ENCODE peak calls at places on chromosomes 11 and 22, in ten cellular contexts. One of them, this sample, is unnamed.

GRCh38 chr11:96154802-96155520 is 188.0 kb downstream of the MAML2 start:
- DNase-seq in H1: no peak
- DNase-seq in transverse colon: no peak
- DNase-seq in stomach: no peak
- DNase-seq in ovary: peak; percentile 39
- DNase-seq in suprapubic skin: no peak
- DNase-seq in heart left ventricle: no peak
- DNase-seq in lower leg skin: no peak
- DNase-seq in HCT116: no peak
- DNase-seq in tibial nerve: no peak
- DNase-seq in this sample: no peak

GRCh38 chr22:48874956-48875355 is 952.7 kb downstream of the BRD1 start:
- DNase-seq in H1: no peak
- DNase-seq in transverse colon: no peak
- DNase-seq in stomach: no peak
- DNase-seq in ovary: no peak
- DNase-seq in suprapubic skin: no peak
- DNase-seq in heart left ventricle: no peak
- DNase-seq in lower leg skin: no peak
- DNase-seq in HCT116: no peak
- DNase-seq in tibial nerve: no peak
- DNase-seq in this sample: no peak

GRCh38 chr11:96326954-96327353 is 16.0 kb downstream of the MAML2 start:
- DNase-seq in H1: no peak
- DNase-seq in transverse colon: no peak
- DNase-seq in stomach: no peak
- DNase-seq in ovary: no peak
- DNase-seq in suprapubic skin: no peak
- DNase-seq in heart left ventricle: no peak
- DNase-seq in lower leg skin: no peak
- DNase-seq in HCT116: no peak
- DNase-seq in tibial nerve: no peak
- DNase-seq in this sample: no peak

GRCh38 chr11:75174781-75175370 is 24.0 kb downstream of the SLCO2B1 start:
- DNase-seq in H1: no peak
- DNase-seq in transverse colon: no peak
- DNase-seq in stomach: no peak
- DNase-seq in ovary: peak; percentile 77
- DNase-seq in suprapubic skin: no peak
- DNase-seq in heart left ventricle: peak; percentile 67
- DNase-seq in lower leg skin: peak; percentile 50
- DNase-seq in HCT116: no peak
- DNase-seq in tibial nerve: no peak
- DNase-seq in this sample: no peak

GRCh38 chr11:47869548-47870393 is 21.6 kb upstream of the NUP160 start:
- DNase-seq in H1: no peak
- DNase-seq in transverse colon: no peak
- DNase-seq in stomach: no peak
- DNase-seq in ovary: no peak
- DNase-seq in suprapubic skin: no peak
- DNase-seq in heart left ventricle: no peak
- DNase-seq in lower leg skin: no peak
- DNase-seq in HCT116: peak; percentile 27
- DNase-seq in tibial nerve: no peak
- DNase-seq in this sample: no peak

GRCh38 chr11:106959800-106960199 is 58.5 kb downstream of the GUCY1A2 start:
- DNase-seq in H1: no peak
- DNase-seq in transverse colon: no peak
- DNase-seq in stomach: no peak
- DNase-seq in ovary: no peak
- DNase-seq in suprapubic skin: no peak
- DNase-seq in heart left ventricle: no peak
- DNase-seq in lower leg skin: no peak
- DNase-seq in HCT116: no peak
- DNase-seq in tibial nerve: no peak
- DNase-seq in this sample: no peak

GRCh38 chr11:66264893-66265292 is 3.5 kb upstream of the RAB1B start:
- DNase-seq in H1: peak; percentile 90
- DNase-seq in transverse colon: peak; percentile 48
- DNase-seq in stomach: peak; percentile 36
- DNase-seq in ovary: peak; percentile 54
- DNase-seq in suprapubic skin: no peak
- DNase-seq in heart left ventricle: no peak
- DNase-seq in lower leg skin: no peak
- DNase-seq in HCT116: no peak
- DNase-seq in tibial nerve: no peak
- DNase-seq in this sample: no peak

GRCh38 chr11:86570020-86570419 is 102.4 kb downstream of the ME3 start:
- DNase-seq in H1: no peak
- DNase-seq in transverse colon: no peak
- DNase-seq in stomach: no peak
- DNase-seq in ovary: no peak
- DNase-seq in suprapubic skin: no peak
- DNase-seq in heart left ventricle: no peak
- DNase-seq in lower leg skin: no peak
- DNase-seq in HCT116: no peak
- DNase-seq in tibial nerve: no peak
- DNase-seq in this sample: peak; percentile 34

DNA sequence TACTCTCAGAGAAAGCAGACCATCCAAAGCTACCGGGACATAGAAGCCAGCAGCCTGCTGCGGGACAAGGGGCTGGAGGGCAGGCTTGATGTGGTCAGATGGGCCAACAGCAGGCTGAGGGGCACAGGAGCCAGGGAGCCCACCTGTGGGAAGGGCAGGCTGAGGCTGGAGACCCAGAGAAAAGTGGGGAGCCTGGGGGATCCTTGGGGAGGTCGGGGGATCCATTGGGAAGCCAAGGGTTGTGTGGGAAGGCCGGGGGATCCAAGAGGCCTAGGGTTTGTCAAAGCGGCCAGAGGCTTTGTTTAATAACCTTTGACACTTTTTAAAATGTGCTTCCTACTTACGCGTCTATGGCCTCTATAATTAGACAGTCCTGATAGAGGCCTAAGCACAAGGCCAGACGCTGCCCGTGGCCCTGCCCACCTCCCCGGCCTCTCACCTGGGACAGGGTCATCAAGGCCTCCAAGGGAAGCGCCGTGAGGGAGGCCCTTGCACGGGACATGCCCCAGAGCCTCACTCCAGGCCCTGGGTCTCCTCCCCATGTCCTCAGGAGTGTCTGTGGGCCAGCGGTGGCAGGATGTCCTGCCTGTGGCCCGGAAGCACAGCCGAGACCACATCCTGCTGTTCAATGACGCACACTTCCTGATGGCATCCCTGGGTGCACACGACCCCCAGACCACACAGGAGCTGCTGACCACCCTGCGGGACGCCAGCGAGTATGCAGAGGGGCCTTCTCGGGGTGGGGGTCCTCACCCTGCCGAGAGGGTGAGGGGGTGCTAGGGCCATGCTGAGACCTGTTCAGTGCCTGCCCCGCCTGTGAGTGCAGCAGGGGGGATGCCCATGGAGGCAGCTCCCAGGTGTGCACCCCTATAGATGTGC is 8.6 kb upstream of the GTSE1 start:
- DNase-seq in H1: no peak
- DNase-seq in transverse colon: peak; percentile 66
- DNase-seq in stomach: peak; percentile 47
- DNase-seq in ovary: no peak
- DNase-seq in suprapubic skin: no peak
- DNase-seq in heart left ventricle: peak; percentile 63
- DNase-seq in lower leg skin: no peak
- DNase-seq in HCT116: no peak
- DNase-seq in tibial nerve: no peak
- DNase-seq in this sample: no peak
- TF ChIP-seq POLR2A in H1: no peak
- TF ChIP-seq POLR2A in transverse colon: peak; percentile 35
- TF ChIP-seq POLR2A in stomach: no peak
- TF ChIP-seq POLR2A in ovary: no peak
- TF ChIP-seq POLR2A in suprapubic skin: no peak
- TF ChIP-seq POLR2A in heart left ventricle: no peak
- TF ChIP-seq POLR2A in lower leg skin: no peak
- TF ChIP-seq POLR2A in HCT116: no peak
- TF ChIP-seq POLR2A in tibial nerve: no peak
- TF ChIP-seq POLR2A in this sample: no peak

DNA sequence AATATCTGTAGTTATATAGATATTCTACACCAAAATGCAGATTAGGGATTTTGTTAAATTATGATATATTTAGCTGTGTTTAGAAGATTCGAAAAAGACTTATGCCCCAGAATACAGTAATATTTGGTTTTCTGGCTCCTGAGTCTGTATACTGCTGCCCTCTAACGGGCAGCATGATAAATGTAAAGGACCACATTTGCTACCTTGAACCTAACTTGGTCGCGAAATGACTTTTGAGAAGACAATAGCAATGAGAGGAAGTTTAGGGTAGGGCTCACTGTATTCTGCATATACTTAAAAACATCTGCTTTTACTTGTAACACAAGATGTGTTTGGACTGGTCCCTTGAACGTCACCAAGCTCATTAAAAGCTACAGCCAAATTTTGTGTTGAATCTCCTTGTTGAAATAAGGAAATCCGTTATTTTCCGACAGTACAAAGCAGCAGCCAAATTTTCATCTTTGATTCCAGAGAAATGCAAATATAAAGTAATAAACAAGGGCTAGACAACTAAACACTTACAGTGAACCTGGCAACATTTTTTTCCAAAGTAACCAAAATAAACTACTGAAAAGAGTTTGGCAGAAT is 309.1 kb downstream of the SWAP70 start:
- DNase-seq in H1: no peak
- DNase-seq in transverse colon: no peak
- DNase-seq in stomach: no peak
- DNase-seq in ovary: no peak
- DNase-seq in suprapubic skin: no peak
- DNase-seq in heart left ventricle: no peak
- DNase-seq in lower leg skin: no peak
- DNase-seq in HCT116: peak; percentile 16
- DNase-seq in tibial nerve: no peak
- DNase-seq in this sample: no peak
- TF ChIP-seq CTCF in H1: peak; percentile 71
- TF ChIP-seq CTCF in transverse colon: peak; percentile 64
- TF ChIP-seq CTCF in stomach: peak; percentile 52
- TF ChIP-seq CTCF in ovary: peak; percentile 67
- TF ChIP-seq CTCF in suprapubic skin: peak; percentile 54
- TF ChIP-seq CTCF in heart left ventricle: peak; percentile 83
- TF ChIP-seq CTCF in lower leg skin: no peak
- TF ChIP-seq CTCF in HCT116: peak; percentile 69
- TF ChIP-seq CTCF in tibial nerve: peak; percentile 73
- TF ChIP-seq CTCF in this sample: peak; percentile 75

GRCh38 chr22:38734203-38735100 is 21.3 kb downstream of the SUN2 start:
- DNase-seq in H1: no peak
- DNase-seq in transverse colon: no peak
- DNase-seq in stomach: no peak
- DNase-seq in ovary: peak; percentile 42
- DNase-seq in suprapubic skin: no peak
- DNase-seq in heart left ventricle: peak; percentile 10
- DNase-seq in lower leg skin: no peak
- DNase-seq in HCT116: no peak
- DNase-seq in tibial nerve: no peak
- DNase-seq in this sample: no peak

GRCh38 chr22:38735126-38735464 is 20.7 kb downstream of the SUN2 start:
- DNase-seq in H1: no peak
- DNase-seq in transverse colon: no peak
- DNase-seq in stomach: no peak
- DNase-seq in ovary: peak; percentile 39
- DNase-seq in suprapubic skin: no peak
- DNase-seq in heart left ventricle: peak; percentile 12
- DNase-seq in lower leg skin: no peak
- DNase-seq in HCT116: no peak
- DNase-seq in tibial nerve: no peak
- DNase-seq in this sample: no peak

GRCh38 chr22:38735465-38736256 is 20.1 kb downstream of the SUN2 start:
- DNase-seq in H1: no peak
- DNase-seq in transverse colon: no peak
- DNase-seq in stomach: peak; percentile 76
- DNase-seq in ovary: no peak
- DNase-seq in suprapubic skin: no peak
- DNase-seq in heart left ventricle: peak; percentile 20
- DNase-seq in lower leg skin: no peak
- DNase-seq in HCT116: no peak
- DNase-seq in tibial nerve: no peak
- DNase-seq in this sample: no peak

GRCh38 chr22:38737302-38738060 is 18.3 kb downstream of the SUN2 start:
- DNase-seq in H1: no peak
- DNase-seq in transverse colon: no peak
- DNase-seq in stomach: no peak
- DNase-seq in ovary: no peak
- DNase-seq in suprapubic skin: no peak
- DNase-seq in heart left ventricle: peak; percentile 9
- DNase-seq in lower leg skin: no peak
- DNase-seq in HCT116: no peak
- DNase-seq in tibial nerve: no peak
- DNase-seq in this sample: no peak

GRCh38 chr22:38736257-38736570 is 19.6 kb downstream of the SUN2 start:
- DNase-seq in H1: no peak
- DNase-seq in transverse colon: no peak
- DNase-seq in stomach: no peak
- DNase-seq in ovary: no peak
- DNase-seq in suprapubic skin: no peak
- DNase-seq in heart left ventricle: peak; percentile 26
- DNase-seq in lower leg skin: no peak
- DNase-seq in HCT116: no peak
- DNase-seq in tibial nerve: no peak
- DNase-seq in this sample: no peak
- TF ChIP-seq POLR2A in H1: no peak
- TF ChIP-seq POLR2A in transverse colon: no peak
- TF ChIP-seq POLR2A in stomach: no peak
- TF ChIP-seq POLR2A in ovary: no peak
- TF ChIP-seq POLR2A in suprapubic skin: no peak
- TF ChIP-seq POLR2A in heart left ventricle: no peak
- TF ChIP-seq POLR2A in lower leg skin: no peak
- TF ChIP-seq POLR2A in HCT116: no peak
- TF ChIP-seq POLR2A in tibial nerve: no peak
- TF ChIP-seq POLR2A in this sample: no peak

GRCh38 chr22:47210112-47210657 is 447.7 kb downstream of the TBC1D22A start:
- DNase-seq in H1: peak; percentile 3
- DNase-seq in transverse colon: no peak
- DNase-seq in stomach: peak; percentile 11
- DNase-seq in ovary: peak; percentile 21
- DNase-seq in suprapubic skin: peak; percentile 31
- DNase-seq in heart left ventricle: no peak
- DNase-seq in lower leg skin: no peak
- DNase-seq in HCT116: no peak
- DNase-seq in tibial nerve: no peak
- DNase-seq in this sample: no peak

GRCh38 chr22:47209547-47210023 is 447.1 kb downstream of the TBC1D22A start:
- DNase-seq in H1: peak; percentile 1
- DNase-seq in transverse colon: no peak
- DNase-seq in stomach: peak; percentile 22
- DNase-seq in ovary: peak; percentile 30
- DNase-seq in suprapubic skin: peak; percentile 38
- DNase-seq in heart left ventricle: no peak
- DNase-seq in lower leg skin: peak; percentile 9
- DNase-seq in HCT116: no peak
- DNase-seq in tibial nerve: no peak
- DNase-seq in this sample: no peak

GRCh38 chr22:47215851-47216250 is 453.4 kb downstream of the TBC1D22A start:
- DNase-seq in H1: no peak
- DNase-seq in transverse colon: no peak
- DNase-seq in stomach: peak; percentile 5
- DNase-seq in ovary: no peak
- DNase-seq in suprapubic skin: no peak
- DNase-seq in heart left ventricle: no peak
- DNase-seq in lower leg skin: no peak
- DNase-seq in HCT116: no peak
- DNase-seq in tibial nerve: no peak
- DNase-seq in this sample: no peak

GRCh38 chr22:47210686-47211085 is 448.2 kb downstream of the TBC1D22A start:
- DNase-seq in H1: peak; percentile 28
- DNase-seq in transverse colon: no peak
- DNase-seq in stomach: peak; percentile 8
- DNase-seq in ovary: no peak
- DNase-seq in suprapubic skin: peak; percentile 10
- DNase-seq in heart left ventricle: no peak
- DNase-seq in lower leg skin: no peak
- DNase-seq in HCT116: no peak
- DNase-seq in tibial nerve: no peak
- DNase-seq in this sample: no peak

GRCh38 chr22:47213571-47214230 is 451.3 kb downstream of the TBC1D22A start:
- DNase-seq in H1: peak; percentile 83
- DNase-seq in transverse colon: peak; percentile 28
- DNase-seq in stomach: peak; percentile 28
- DNase-seq in ovary: peak; percentile 60
- DNase-seq in suprapubic skin: peak; percentile 20
- DNase-seq in heart left ventricle: no peak
- DNase-seq in lower leg skin: no peak
- DNase-seq in HCT116: peak; percentile 12
- DNase-seq in tibial nerve: no peak
- DNase-seq in this sample: no peak
- TF ChIP-seq CTCF in H1: peak; percentile 66
- TF ChIP-seq CTCF in transverse colon: peak; percentile 73
- TF ChIP-seq CTCF in stomach: peak; percentile 34
- TF ChIP-seq CTCF in ovary: no peak
- TF ChIP-seq CTCF in suprapubic skin: peak; percentile 74
- TF ChIP-seq CTCF in heart left ventricle: peak; percentile 60
- TF ChIP-seq CTCF in lower leg skin: no peak
- TF ChIP-seq CTCF in HCT116: peak; percentile 61
- TF ChIP-seq CTCF in tibial nerve: no peak
- TF ChIP-seq CTCF in this sample: peak; percentile 40